ENCODE peak calls at places on chromosomes 3 and 15, in four cellular contexts. One of them, this sample, is unnamed. For H3K9me3, the result is how much of the 10 kb centered on the place peaks cover.

GRCh38 chr3:146873748-146874147 is 268.6 kb upstream of the PLSCR5 start:
- DNase-seq in left lung: no peak
- DNase-seq in suprapubic skin: no peak
- DNase-seq in pancreas: no peak
- DNase-seq in this sample: no peak

GRCh38 chr3:55491296-55491816 is 4.2 kb upstream of the WNT5A start:
- DNase-seq in pancreas: no peak
- DNase-seq in left lung: no peak
- DNase-seq in suprapubic skin: no peak
- DNase-seq in this sample: no peak

GRCh38 chr15:45372032-45372995 is 6.0 kb downstream of the GATM start:
- DNase-seq in left lung: no peak
- DNase-seq in pancreas: no peak
- DNase-seq in suprapubic skin: no peak
- DNase-seq in this sample: no peak

GRCh38 chr3:195860456-195860855 is 47.9 kb downstream of the TNK2 start:
- DNase-seq in pancreas: no peak
- DNase-seq in left lung: no peak
- DNase-seq in suprapubic skin: no peak
- DNase-seq in this sample: no peak

GRCh38 chr3:77081240-77081661 is 41.4 kb downstream of the ROBO2 start:
- DNase-seq in suprapubic skin: no peak
- DNase-seq in pancreas: no peak
- DNase-seq in left lung: no peak
- DNase-seq in this sample: no peak

GRCh38 chr3:130259170-130259874 is 86.2 kb upstream of the COL6A5 start:
- DNase-seq in pancreas: no peak
- DNase-seq in suprapubic skin: no peak
- DNase-seq in left lung: no peak
- DNase-seq in this sample: no peak

GRCh38 chr3:72692959-72693518 is 155.2 kb downstream of the SHQ1 start:
- DNase-seq in pancreas: no peak
- DNase-seq in suprapubic skin: no peak
- DNase-seq in left lung: no peak
- DNase-seq in this sample: no peak

GRCh38 chr15:92324036-92324963 is 69.4 kb upstream of the ST8SIA2 start:
- DNase-seq in suprapubic skin: no peak
- DNase-seq in pancreas: no peak
- DNase-seq in left lung: no peak
- DNase-seq in this sample: no peak

GRCh38 chr15:93378547-93378946 is 289.5 kb upstream of the RGMA start:
- DNase-seq in pancreas: no peak
- DNase-seq in suprapubic skin: no peak
- DNase-seq in left lung: no peak
- DNase-seq in this sample: no peak

GRCh38 chr15:99537344-99537743 is 28.4 kb upstream of the MEF2A start:
- DNase-seq in suprapubic skin: no peak
- DNase-seq in pancreas: no peak
- DNase-seq in left lung: no peak
- DNase-seq in this sample: no peak

GRCh38 chr3:151216641-151217040 is 13.6 kb upstream of the GPR171 start:
- DNase-seq in suprapubic skin: no peak
- DNase-seq in left lung: no peak
- DNase-seq in pancreas: no peak
- DNase-seq in this sample: no peak

GRCh38 chr3:125375950-125376679 is 990 bp upstream of the ZNF148 start:
- DNase-seq in left lung: no peak
- DNase-seq in suprapubic skin: no peak
- DNase-seq in pancreas: no peak
- DNase-seq in this sample: no peak

GRCh38 chr3:17687585-17687984 is 54.8 kb downstream of the TBC1D5 start:
- DNase-seq in left lung: no peak
- DNase-seq in suprapubic skin: no peak
- DNase-seq in pancreas: no peak
- DNase-seq in this sample: no peak

GRCh38 chr15:80152896-80153876 is at the start of gene FAH:
- DNase-seq in pancreas: peak
- DNase-seq in left lung: no peak
- DNase-seq in suprapubic skin: peak
- DNase-seq in this sample: no peak

GRCh38 chr3:72753495-72753894 is 94.8 kb downstream of the SHQ1 start:
- DNase-seq in suprapubic skin: no peak
- DNase-seq in left lung: no peak
- DNase-seq in pancreas: no peak
- DNase-seq in this sample: no peak

GRCh38 chr3:10363935-10364334 is 43.0 kb upstream of the SEC13 start:
- DNase-seq in pancreas: no peak
- DNase-seq in left lung: no peak
- DNase-seq in suprapubic skin: no peak
- DNase-seq in this sample: no peak

DNA sequence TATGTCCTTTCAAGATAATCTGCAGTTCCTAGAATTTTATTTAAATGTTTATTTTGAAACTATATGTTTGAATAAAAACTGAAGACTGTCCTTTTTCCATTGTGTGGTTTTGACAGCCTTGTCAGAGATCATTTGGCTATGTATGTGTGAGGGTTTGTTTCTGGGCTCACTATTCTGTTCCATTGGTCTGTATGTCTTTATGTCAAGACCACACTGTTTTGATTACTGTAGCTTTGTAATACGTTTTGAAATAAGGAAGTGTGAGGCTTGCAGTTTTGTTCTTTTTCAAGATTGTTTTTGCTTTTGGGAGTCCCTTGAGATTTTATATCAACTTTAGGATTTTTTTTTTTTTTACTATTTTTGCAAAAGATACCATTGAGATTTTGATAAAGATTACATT is 42.0 kb downstream of the PIAS1 start:
- DNase-seq in left lung: no peak
- DNase-seq in pancreas: no peak
- DNase-seq in suprapubic skin: no peak
- DNase-seq in this sample: no peak
- H3K9me3 ChIP-seq in left lung: under half
- H3K9me3 ChIP-seq in pancreas: under half
- H3K9me3 ChIP-seq in suprapubic skin: under half
- H3K9me3 ChIP-seq in this sample: under half

GRCh38 chr15:20356444-20357138 is 185.0 kb downstream of the GOLGA6L6 start:
- DNase-seq in pancreas: peak
- DNase-seq in suprapubic skin: peak
- DNase-seq in left lung: peak
- DNase-seq in this sample: peak
- H3K9me3 ChIP-seq in pancreas: under half
- H3K9me3 ChIP-seq in suprapubic skin: under half
- H3K9me3 ChIP-seq in left lung: under half
- H3K9me3 ChIP-seq in this sample: under half

GRCh38 chr3:177522051-177522450 is 324.8 kb upstream of the TBL1XR1 start:
- DNase-seq in pancreas: no peak
- DNase-seq in suprapubic skin: no peak
- DNase-seq in left lung: no peak
- DNase-seq in this sample: no peak
- H3K9me3 ChIP-seq in pancreas: under half
- H3K9me3 ChIP-seq in suprapubic skin: under half
- H3K9me3 ChIP-seq in left lung: under half
- H3K9me3 ChIP-seq in this sample: under half

GRCh38 chr15:53535886-53536285 is 223.6 kb downstream of the WDR72 start:
- DNase-seq in suprapubic skin: no peak
- DNase-seq in pancreas: no peak
- DNase-seq in left lung: no peak
- DNase-seq in this sample: no peak
- H3K9me3 ChIP-seq in suprapubic skin: under half
- H3K9me3 ChIP-seq in pancreas: under half
- H3K9me3 ChIP-seq in left lung: under half
- H3K9me3 ChIP-seq in this sample: under half

GRCh38 chr15:23910030-23910429 is 222.9 kb upstream of the NDN start:
- DNase-seq in pancreas: no peak
- DNase-seq in suprapubic skin: no peak
- DNase-seq in left lung: no peak
- DNase-seq in this sample: no peak
- H3K9me3 ChIP-seq in pancreas: under half
- H3K9me3 ChIP-seq in suprapubic skin: under half
- H3K9me3 ChIP-seq in left lung: under half
- H3K9me3 ChIP-seq in this sample: under half

DNA sequence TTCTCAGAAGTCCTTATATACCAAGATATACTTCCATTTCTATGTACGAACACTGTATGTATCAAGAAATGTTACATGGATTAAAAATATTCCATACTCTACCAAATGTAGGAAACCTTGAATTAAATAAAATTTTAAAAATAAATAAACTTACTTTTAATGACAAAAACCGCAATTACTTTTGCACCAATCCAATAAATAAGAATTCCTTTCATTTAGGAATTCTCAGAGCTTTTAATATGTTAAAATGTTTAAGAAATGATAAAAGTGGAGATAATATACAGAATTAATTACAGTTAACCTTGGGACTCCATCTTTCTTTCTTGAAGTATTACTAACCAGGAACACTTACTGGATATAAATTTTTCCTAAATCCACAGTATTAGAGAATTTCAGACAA is 272.7 kb downstream of the CNTN6 start:
- DNase-seq in pancreas: no peak
- DNase-seq in left lung: no peak
- DNase-seq in suprapubic skin: no peak
- DNase-seq in this sample: no peak
- H3K9me3 ChIP-seq in pancreas: under half
- H3K9me3 ChIP-seq in left lung: under half
- H3K9me3 ChIP-seq in suprapubic skin: under half
- H3K9me3 ChIP-seq in this sample: under half

This sample was measured in T-helper 17 cell.